ENCODE peak calls at places on chromosome 10, in seven cellular contexts. G, M, T, F, Q, D and V are unnamed samples.

GRCh38 chr10:27747096-27747451 is 1.5 kb upstream of the MKX start:
- DNase-seq in Q (no peak), M (no peak), F (no peak), G (no peak), T (no peak), D (no peak), V (no peak)

GRCh38 chr10:132385721-132386418 is 11.1 kb upstream of the PWWP2B start:
- DNase-seq in F (peak; percentile 86), M (no peak), Q (peak; percentile 65), T (no peak), D (no peak), G (peak; percentile 16), V (no peak)

GRCh38 chr10:44010873-44011602 is 362.4 kb upstream of the ZNF32 start:
- DNase-seq in F (no peak), G (peak; percentile 32), T (no peak), M (no peak), D (no peak), Q (no peak), V (no peak)

GRCh38 chr10:101894742-101895141 is 51.1 kb upstream of the KCNIP2 start:
- DNase-seq in Q (no peak), F (no peak), T (no peak), G (no peak), D (no peak), M (no peak), V (peak; percentile 62)

GRCh38 chr10:106577266-106577665 is 587.2 kb downstream of the SORCS1 start:
- DNase-seq in Q (no peak), D (no peak), G (no peak), F (no peak), M (no peak), T (no peak), V (no peak)

GRCh38 chr10:103648951-103649532 is 155.5 kb downstream of the NEURL1 start:
- DNase-seq in G (no peak), M (no peak), D (no peak), F (no peak), T (no peak), Q (no peak), V (no peak)

GRCh38 chr10:59830601-59831259 is 75.6 kb downstream of the CCDC6 start:
- DNase-seq in M (peak; percentile 11), T (peak; percentile 65), F (no peak), Q (no peak), D (peak; percentile 70), G (peak; percentile 38), V (peak; percentile 51)

GRCh38 chr10:34351161-34351560 is 463.9 kb downstream of the PARD3 start:
- DNase-seq in Q (no peak), T (no peak), F (no peak), M (no peak), D (no peak), G (no peak), V (no peak)

GRCh38 chr10:23157691-23158369 is 34.3 kb upstream of the PTF1A start:
- DNase-seq in D (no peak), G (no peak), M (peak; percentile 49), Q (no peak), F (no peak), T (no peak), V (no peak)

GRCh38 chr10:116610443-116611152 is 10.2 kb upstream of the PNLIPRP2 start:
- DNase-seq in T (no peak), M (no peak), F (no peak), D (no peak), Q (no peak), G (no peak), V (no peak)

GRCh38 chr10:31303212-31303611 is 15.8 kb upstream of the ZEB1 start:
- DNase-seq in F (no peak), G (no peak), M (no peak), Q (no peak), D (no peak), T (no peak), V (no peak)

GRCh38 chr10:58044072-58044471 is 223.6 kb downstream of the IPMK start:
- DNase-seq in D (no peak), T (peak; percentile 60), G (no peak), F (no peak), Q (no peak), M (no peak), V (no peak)

GRCh38 chr10:55426138-55426537 is 625.1 kb upstream of the PCDH15 start:
- DNase-seq in G (no peak), T (no peak), Q (no peak), F (no peak), D (no peak), M (no peak), V (peak; percentile 35)

GRCh38 chr10:89814278-89814677 is 112.9 kb downstream of the KIF20B start:
- DNase-seq in G (no peak), D (no peak), Q (no peak), T (no peak), F (no peak), M (no peak), V (no peak)

GRCh38 chr10:1255166-1255565 is 199.0 kb downstream of the WDR37 start:
- DNase-seq in M (no peak), F (no peak), Q (no peak), G (no peak), D (no peak), T (no peak), V (no peak)

GRCh38 chr10:19546224-19546623 is 270.0 kb upstream of the PLXDC2 start:
- DNase-seq in T (no peak), F (no peak), Q (no peak), G (no peak), D (no peak), M (no peak), V (no peak)

GRCh38 chr10:70978816-70979215 is 90.5 kb upstream of the PCBD1 start:
- DNase-seq in T (no peak), G (no peak), F (peak; percentile 57), Q (no peak), M (no peak), D (no peak), V (no peak)

GRCh38 chr10:98422182-98422581 is 7.2 kb upstream of the PYROXD2 start:
- DNase-seq in D (no peak), M (no peak), Q (no peak), F (no peak), T (no peak), G (no peak), V (no peak)

GRCh38 chr10:57992321-57993077 is 275.2 kb downstream of the IPMK start:
- DNase-seq in D (no peak), T (no peak), M (no peak), G (no peak), Q (no peak), F (no peak), V (no peak)

GRCh38 chr10:102392306-102392705 is 3.2 kb upstream of the NFKB2 start:
- DNase-seq in T (no peak), D (no peak), M (no peak), G (no peak), Q (no peak), F (no peak), V (no peak)

GRCh38 chr10:75386128-75386527 is 15.4 kb downstream of the ZNF503 start:
- DNase-seq in M (no peak), G (no peak), T (no peak), Q (no peak), F (no peak), D (no peak), V (no peak)

GRCh38 chr10:110357252-110357780 is 52.6 kb upstream of the SMNDC1 start:
- DNase-seq in G (peak; percentile 36), M (no peak), Q (no peak), T (peak; percentile 85), F (no peak), D (no peak), V (no peak)

GRCh38 chr10:97596101-97597055 is 6.9 kb downstream of the C10orf62 start:
- DNase-seq in M (no peak), F (no peak), Q (no peak), G (peak; percentile 68), T (peak; percentile 80), D (no peak), V (peak; percentile 69)

GRCh38 chr10:110774069-110775021 is 97.4 kb upstream of the PDCD4 start:
- DNase-seq in G (no peak), F (no peak), Q (no peak), M (no peak), D (no peak), T (peak; percentile 72), V (no peak)

GRCh38 chr10:2212196-2212719 is 474.9 kb upstream of the ADARB2 start:
- DNase-seq in T (no peak), M (no peak), F (no peak), G (no peak), Q (no peak), D (no peak), V (no peak)

GRCh38 chr10:35372329-35372728 is 36.0 kb downstream of the CCNY start:
- DNase-seq in F (no peak), M (no peak), G (peak; percentile 59), D (no peak), Q (no peak), T (no peak), V (no peak)

GRCh38 chr10:132136097-132136521 is 50.6 kb upstream of the DPYSL4 start:
- DNase-seq in T (no peak), F (peak; percentile 86), Q (peak; percentile 78), M (no peak), D (no peak), G (peak; percentile 13), V (no peak)

GRCh38 chr10:61754553-61755540 is 92.1 kb downstream of the CABCOCO1 start:
- DNase-seq in T (no peak), G (no peak), Q (no peak), D (no peak), M (no peak), F (no peak), V (no peak)